ENCODE peak calls at places on chromosomes 7 and 10, in nine cellular contexts. W is astrocyte; P is BJ; Z is fibroblast of pulmonary artery; B is CD8-positive, alpha-beta T cell; S is bronchial epithelial cell; I is choroid plexus epithelial cell; Y is astrocyte of the cerebellum; N is lower lobe of right lung. A is an unnamed sample.

GRCh38 chr7:104327534-104327933 is 869 bp upstream of the LHFPL3 start:
- DNase-seq in Z (no peak), Y (no peak), S (no peak), P (no peak), N (no peak), I (no peak), W (no peak), B (no peak), A (no peak)

GRCh38 chr10:10520391-10521385 is 497.0 kb upstream of the CELF2 start:
- DNase-seq in Z (no peak), B (no peak), W (no peak), Y (no peak), I (no peak), N (no peak), S (no peak), P (no peak), A (no peak)

GRCh38 chr10:78954701-78955100 is 114.1 kb upstream of the ZMIZ1 start:
- DNase-seq in Y (no peak), Z (no peak), I (no peak), N (no peak), S (no peak), W (no peak), B (no peak), P (no peak), A (no peak)

GRCh38 chr10:12469345-12469744 is 120.0 kb downstream of the CAMK1D start:
- DNase-seq in S (peak; percentile 12), Z (no peak), Y (no peak), I (no peak), B (no peak), N (no peak), W (no peak), P (no peak), A (no peak)

GRCh38 chr7:30928254-30928872 is 16.7 kb downstream of the AQP1 start:
- DNase-seq in Y (no peak), Z (no peak), W (no peak), B (no peak), P (no peak), N (no peak), I (no peak), S (no peak), A (no peak)

GRCh38 chr10:21138769-21139324 is 241.7 kb upstream of the NEBL start:
- DNase-seq in Z (no peak), N (no peak), Y (no peak), W (no peak), I (peak; percentile 29), P (no peak), B (no peak), S (no peak), A (no peak)

GRCh38 chr7:140060788-140061606 is 1.8 kb downstream of the PARP12 start:
- DNase-seq in N (no peak), B (peak; percentile 45), P (no peak), W (peak; percentile 65), S (no peak), I (peak; percentile 77), Y (no peak), Z (peak; percentile 87), A (peak; percentile 38)

GRCh38 chr7:154437238-154437637 is 385.0 kb downstream of the DPP6 start:
- DNase-seq in N (no peak), Z (no peak), P (no peak), I (no peak), S (no peak), B (no peak), W (no peak), Y (no peak), A (no peak)

DNA sequence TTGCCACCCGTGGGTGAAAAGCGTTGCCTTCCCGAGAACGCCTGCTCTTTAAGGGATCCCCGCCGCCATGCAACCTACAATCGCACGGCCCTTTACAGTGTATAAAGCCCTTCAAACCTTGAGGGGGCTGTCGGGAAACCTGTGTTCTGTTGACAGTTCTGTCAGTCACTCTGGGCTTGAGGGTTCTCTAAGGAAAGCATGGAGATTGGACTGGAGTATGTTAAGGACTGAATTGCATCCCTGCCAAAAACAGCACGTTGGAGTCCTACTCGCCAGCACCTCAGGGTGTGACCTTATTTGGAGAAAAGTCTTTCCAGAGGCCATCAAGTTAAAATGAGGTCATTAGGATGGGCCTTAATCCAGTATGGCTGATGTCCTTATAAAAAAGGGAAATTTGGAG is 70.6 kb downstream of the PFKFB3 start:
- DNase-seq in B (no peak), Z (no peak), P (no peak), I (no peak), N (peak; percentile 60), W (no peak), S (no peak), Y (no peak), A (no peak)
- H3K4me3 ChIP-seq in B (no peak overlapping the region), Z (no peak overlapping the region), P (no peak overlapping the region), I (no peak overlapping the region), N (no peak overlapping the region), W (no peak overlapping the region), S (no peak overlapping the region), Y (no peak overlapping the region), A (no peak overlapping the region)

DNA sequence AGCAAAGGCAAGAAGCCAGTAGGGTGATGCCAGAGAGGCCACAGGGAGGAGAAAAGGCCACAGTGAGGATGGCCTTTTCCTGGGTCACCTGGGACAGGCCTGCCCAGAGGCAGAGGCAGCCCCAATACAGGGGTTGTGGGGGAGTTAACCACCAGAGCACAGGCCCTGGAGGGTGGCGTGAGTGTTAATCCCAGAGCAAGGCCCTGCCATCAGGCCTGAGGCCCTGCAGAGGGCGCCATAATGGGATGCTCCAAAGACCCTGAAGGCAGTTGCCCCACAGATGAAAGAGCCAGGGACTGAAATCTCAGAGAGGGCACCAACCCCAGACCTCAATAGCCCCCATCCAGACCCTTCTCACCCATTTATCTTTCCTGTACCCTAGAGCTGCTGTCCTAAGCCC is 23.9 kb downstream of the SLC13A4 start:
- DNase-seq in S (no peak), Y (no peak), I (no peak), W (no peak), N (no peak), P (no peak), Z (no peak), B (no peak), A (no peak)
- TF ChIP-seq CTCF in S (peak; percentile 29), Y (peak; percentile 28), I (peak; percentile 48), W (no peak), N (no peak), P (peak; percentile 15), Z (peak; percentile 18), B (no peak), A (no peak)

GRCh38 chr7:150986099-150986512 is 4.7 kb upstream of the NOS3 start:
- DNase-seq in Y (no peak), W (no peak), N (no peak), Z (peak; percentile 58), I (peak; percentile 71), B (peak; percentile 72), P (no peak), S (peak; percentile 37), A (peak; percentile 78)

GRCh38 chr7:150989456-150989855 is 1.4 kb upstream of the NOS3 start:
- DNase-seq in P (no peak), W (no peak), N (no peak), Y (no peak), B (no peak), Z (no peak), S (no peak), I (no peak), A (no peak)

GRCh38 chr7:150990416-150991186 is at the start of gene NOS3:
- DNase-seq in Z (no peak), Y (no peak), B (no peak), P (no peak), S (peak; percentile 55), W (no peak), N (no peak), I (no peak), A (no peak)

GRCh38 chr7:150986556-150986955 is 4.3 kb upstream of the NOS3 start:
- DNase-seq in N (no peak), Y (no peak), B (no peak), P (no peak), S (no peak), W (no peak), Z (no peak), I (no peak), A (no peak)

DNA sequence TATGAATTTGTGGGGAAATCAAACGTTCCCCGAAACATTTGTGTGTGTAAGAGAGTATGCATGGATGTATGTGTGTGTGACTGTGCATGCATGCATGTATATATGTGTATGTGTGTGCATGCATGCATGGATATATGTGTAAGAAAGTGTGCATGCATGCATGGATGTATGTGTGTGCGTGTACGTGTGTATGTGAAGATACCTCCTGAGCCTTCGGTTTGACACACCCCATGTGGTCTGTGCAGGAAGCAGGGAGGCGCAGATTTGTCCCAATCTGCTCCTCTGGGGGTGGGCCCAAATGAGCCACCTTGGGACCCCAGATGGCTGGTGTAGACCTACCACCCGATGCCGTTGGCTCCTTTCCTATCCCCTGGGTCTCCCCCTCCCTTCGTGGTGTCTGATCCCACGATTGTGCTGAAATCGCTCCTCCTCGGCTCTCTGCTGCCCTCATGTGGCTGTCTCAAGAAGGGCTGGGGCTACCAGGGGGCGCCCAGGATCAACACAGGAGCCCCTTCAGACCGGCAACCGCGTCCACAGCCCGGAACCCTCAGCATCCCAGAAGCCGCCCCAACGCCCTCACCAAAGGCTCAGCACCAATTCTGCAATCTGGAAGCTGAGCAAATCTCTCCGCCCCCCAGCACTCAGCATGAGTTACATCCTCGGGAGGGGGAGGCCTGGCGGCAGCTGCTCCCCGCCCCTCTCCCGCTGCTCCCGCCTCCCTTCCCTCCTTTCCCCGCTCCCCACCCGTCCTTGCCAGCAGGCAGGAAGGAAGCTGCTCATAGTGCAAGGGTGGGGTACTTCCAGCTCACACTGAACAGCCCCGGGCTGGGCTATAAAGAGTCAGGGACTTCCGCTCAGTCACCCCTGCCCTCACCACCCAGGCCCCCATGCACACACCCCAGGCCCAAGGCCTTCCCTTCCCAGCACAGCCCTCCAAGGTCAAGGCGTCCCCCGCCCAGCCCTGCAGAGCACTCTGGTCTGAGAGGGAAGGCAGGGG is 2.3 kb upstream of the NOS3 start:
- DNase-seq in W (no peak), Z (peak; percentile 45), Y (no peak), B (peak; percentile 80), S (no peak), I (peak; percentile 44), N (no peak), P (no peak), A (no peak)
- H3K4me3 ChIP-seq in W (no peak overlapping the region), Z (no peak overlapping the region), Y (no peak overlapping the region), B (no peak overlapping the region), S (no peak overlapping the region), I (no peak overlapping the region), N (peak overlapping the region; percentile 17), P (no peak overlapping the region), A (no peak overlapping the region)

GRCh38 chr10:67812007-67812406 is 26.0 kb downstream of the DNAJC12 start:
- DNase-seq in I (no peak), N (no peak), W (no peak), Z (no peak), B (no peak), S (no peak), P (no peak), Y (no peak), A (no peak)

GRCh38 chr10:67818323-67818722 is 19.7 kb downstream of the DNAJC12 start:
- DNase-seq in P (no peak), I (peak; percentile 68), B (no peak), Y (peak; percentile 20), W (peak; percentile 31), S (peak; percentile 97), N (no peak), Z (peak; percentile 38), A (no peak)

GRCh38 chr10:67816719-67817118 is 21.3 kb downstream of the DNAJC12 start:
- DNase-seq in S (no peak), N (no peak), B (no peak), I (no peak), Y (no peak), W (no peak), P (no peak), Z (no peak), A (no peak)

DNA sequence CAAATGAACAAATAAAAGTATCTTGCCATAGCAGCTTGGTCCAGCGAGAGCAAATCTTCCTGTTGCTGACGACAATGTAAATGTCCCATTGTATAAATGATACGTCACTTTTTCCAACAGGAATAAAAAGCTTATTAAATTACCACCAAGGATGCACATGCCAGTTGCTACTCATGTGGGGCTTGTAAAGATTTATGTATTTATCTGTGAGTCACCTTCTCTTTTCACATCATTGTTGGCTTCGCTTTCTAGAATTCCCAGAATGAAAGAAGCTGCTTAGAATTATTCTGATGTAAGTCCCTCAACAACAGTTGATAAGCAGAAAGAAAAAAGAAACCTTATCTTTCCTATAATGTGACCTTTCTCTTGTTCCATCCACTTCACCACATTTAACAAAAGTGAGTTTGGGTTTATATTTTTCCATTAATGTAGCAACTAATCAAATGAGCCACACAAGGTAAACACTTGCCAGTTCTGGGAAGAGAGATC is 22.4 kb downstream of the DNAJC12 start:
- DNase-seq in S (peak; percentile 81), B (no peak), Z (peak; percentile 33), P (no peak), I (peak; percentile 27), W (peak; percentile 70), N (no peak), Y (no peak), A (no peak)
- TF ChIP-seq CTCF in S (no peak), B (no peak), Z (no peak), P (no peak), I (no peak), W (no peak), N (no peak), Y (no peak), A (no peak)

A was measured in foreskin fibroblast.